ENCODE peak calls at places on chromosomes 6 and 20, in seven cellular contexts. One of them, this sample, is unnamed.

GRCh38 chr6:12096342-12096741 is 84.2 kb downstream of the HIVEP1 start:
- DNase-seq in aorta: no peak
- DNase-seq in vagina: no peak
- DNase-seq in A549: no peak
- DNase-seq in colonic mucosa: no peak
- DNase-seq in neuronal stem cell: no peak
- DNase-seq in stomach: no peak
- DNase-seq in this sample: no peak

GRCh38 chr6:143595256-143596036 is 82.3 kb upstream of the PHACTR2 start:
- DNase-seq in aorta: no peak
- DNase-seq in vagina: no peak
- DNase-seq in A549: no peak
- DNase-seq in colonic mucosa: no peak
- DNase-seq in neuronal stem cell: no peak
- DNase-seq in stomach: no peak
- DNase-seq in this sample: no peak

GRCh38 chr6:108888745-108889144 is 40.5 kb downstream of the ARMC2 start:
- DNase-seq in aorta: no peak
- DNase-seq in vagina: no peak
- DNase-seq in A549: no peak
- DNase-seq in colonic mucosa: no peak
- DNase-seq in neuronal stem cell: no peak
- DNase-seq in stomach: no peak
- DNase-seq in this sample: no peak

GRCh38 chr20:23086931-23087411 is 847 bp upstream of the CD93 start:
- DNase-seq in aorta: peak
- DNase-seq in vagina: no peak
- DNase-seq in A549: no peak
- DNase-seq in colonic mucosa: no peak
- DNase-seq in neuronal stem cell: no peak
- DNase-seq in stomach: no peak
- DNase-seq in this sample: no peak

GRCh38 chr6:10030942-10031537 is 383.8 kb downstream of the TFAP2A start:
- DNase-seq in aorta: no peak
- DNase-seq in vagina: no peak
- DNase-seq in A549: no peak
- DNase-seq in colonic mucosa: no peak
- DNase-seq in neuronal stem cell: no peak
- DNase-seq in stomach: no peak
- DNase-seq in this sample: peak

GRCh38 chr6:8627085-8627861 is 191.9 kb upstream of the SLC35B3 start:
- DNase-seq in aorta: no peak
- DNase-seq in vagina: no peak
- DNase-seq in A549: peak
- DNase-seq in colonic mucosa: no peak
- DNase-seq in neuronal stem cell: no peak
- DNase-seq in stomach: no peak
- DNase-seq in this sample: peak

GRCh38 chr6:35454843-35455110 is 2.6 kb downstream of the FANCE start:
- DNase-seq in aorta: no peak
- DNase-seq in vagina: no peak
- DNase-seq in A549: no peak
- DNase-seq in colonic mucosa: no peak
- DNase-seq in neuronal stem cell: no peak
- DNase-seq in stomach: no peak
- DNase-seq in this sample: no peak

GRCh38 chr6:78597966-78598365 is 269.4 kb upstream of the IRAK1BP1 start:
- DNase-seq in aorta: no peak
- DNase-seq in vagina: no peak
- DNase-seq in A549: no peak
- DNase-seq in colonic mucosa: no peak
- DNase-seq in neuronal stem cell: no peak
- DNase-seq in stomach: no peak
- DNase-seq in this sample: no peak

GRCh38 chr6:169034523-169035167 is 219.0 kb downstream of the THBS2 start:
- DNase-seq in aorta: no peak
- DNase-seq in vagina: no peak
- DNase-seq in A549: no peak
- DNase-seq in colonic mucosa: no peak
- DNase-seq in neuronal stem cell: no peak
- DNase-seq in stomach: no peak
- DNase-seq in this sample: no peak

GRCh38 chr20:64188071-64188470 is 23.8 kb downstream of the MYT1 start:
- DNase-seq in aorta: no peak
- DNase-seq in vagina: no peak
- DNase-seq in A549: no peak
- DNase-seq in colonic mucosa: no peak
- DNase-seq in neuronal stem cell: no peak
- DNase-seq in stomach: no peak
- DNase-seq in this sample: no peak

GRCh38 chr6:157879034-157879872 is 56.2 kb downstream of the SNX9 start:
- DNase-seq in aorta: no peak
- DNase-seq in vagina: no peak
- DNase-seq in A549: no peak
- DNase-seq in colonic mucosa: no peak
- DNase-seq in neuronal stem cell: no peak
- DNase-seq in stomach: no peak
- DNase-seq in this sample: no peak

GRCh38 chr20:10447028-10447427 is 11.9 kb downstream of the SLX4IP start:
- DNase-seq in aorta: no peak
- DNase-seq in vagina: no peak
- DNase-seq in A549: peak
- DNase-seq in colonic mucosa: peak
- DNase-seq in neuronal stem cell: no peak
- DNase-seq in stomach: peak
- DNase-seq in this sample: peak

DNA sequence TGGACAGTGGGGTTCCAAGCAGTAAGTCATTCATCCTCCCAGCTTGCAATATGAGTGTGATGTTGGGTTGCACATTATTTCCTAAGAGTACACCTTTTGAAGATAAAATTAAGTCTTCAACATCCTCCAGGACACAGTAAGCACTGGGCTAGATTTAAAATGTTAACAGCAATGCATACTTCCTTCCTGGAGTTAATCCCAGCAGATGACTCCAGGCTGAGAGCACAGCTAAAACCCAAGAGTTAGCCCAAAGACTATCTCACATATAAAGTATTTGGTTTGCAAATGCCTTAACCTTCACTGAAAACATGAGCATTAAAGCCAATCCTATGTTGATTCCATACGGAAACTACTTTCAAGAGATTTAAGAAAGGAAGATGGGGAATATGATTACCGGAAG is 69.2 kb downstream of the SLC23A2 start:
- DNase-seq in aorta: no peak
- DNase-seq in vagina: no peak
- DNase-seq in A549: no peak
- DNase-seq in colonic mucosa: no peak
- DNase-seq in neuronal stem cell: no peak
- DNase-seq in stomach: no peak
- DNase-seq in this sample: no peak
- H3K27ac ChIP-seq in aorta: no peak
- H3K27ac ChIP-seq in vagina: no peak
- H3K27ac ChIP-seq in A549: no peak
- H3K27ac ChIP-seq in colonic mucosa: no peak
- H3K27ac ChIP-seq in neuronal stem cell: no peak
- H3K27ac ChIP-seq in stomach: no peak
- H3K27ac ChIP-seq in this sample: no peak

GRCh38 chr6:39225946-39226437 is 3.3 kb downstream of the KCNK5 start:
- DNase-seq in aorta: peak
- DNase-seq in vagina: no peak
- DNase-seq in A549: no peak
- DNase-seq in colonic mucosa: no peak
- DNase-seq in neuronal stem cell: no peak
- DNase-seq in stomach: no peak
- DNase-seq in this sample: no peak

GRCh38 chr6:39227476-39227875 is 1.8 kb downstream of the KCNK5 start:
- DNase-seq in aorta: peak
- DNase-seq in vagina: no peak
- DNase-seq in A549: no peak
- DNase-seq in colonic mucosa: no peak
- DNase-seq in neuronal stem cell: no peak
- DNase-seq in stomach: no peak
- DNase-seq in this sample: no peak

GRCh38 chr6:39228992-39229767 is at the start of gene KCNK5:
- DNase-seq in aorta: peak
- DNase-seq in vagina: no peak
- DNase-seq in A549: peak
- DNase-seq in colonic mucosa: peak
- DNase-seq in neuronal stem cell: peak
- DNase-seq in stomach: peak
- DNase-seq in this sample: peak

GRCh38 chr6:39226606-39227300 is 2.5 kb downstream of the KCNK5 start:
- DNase-seq in aorta: peak
- DNase-seq in vagina: no peak
- DNase-seq in A549: no peak
- DNase-seq in colonic mucosa: no peak
- DNase-seq in neuronal stem cell: no peak
- DNase-seq in stomach: no peak
- DNase-seq in this sample: no peak

DNA sequence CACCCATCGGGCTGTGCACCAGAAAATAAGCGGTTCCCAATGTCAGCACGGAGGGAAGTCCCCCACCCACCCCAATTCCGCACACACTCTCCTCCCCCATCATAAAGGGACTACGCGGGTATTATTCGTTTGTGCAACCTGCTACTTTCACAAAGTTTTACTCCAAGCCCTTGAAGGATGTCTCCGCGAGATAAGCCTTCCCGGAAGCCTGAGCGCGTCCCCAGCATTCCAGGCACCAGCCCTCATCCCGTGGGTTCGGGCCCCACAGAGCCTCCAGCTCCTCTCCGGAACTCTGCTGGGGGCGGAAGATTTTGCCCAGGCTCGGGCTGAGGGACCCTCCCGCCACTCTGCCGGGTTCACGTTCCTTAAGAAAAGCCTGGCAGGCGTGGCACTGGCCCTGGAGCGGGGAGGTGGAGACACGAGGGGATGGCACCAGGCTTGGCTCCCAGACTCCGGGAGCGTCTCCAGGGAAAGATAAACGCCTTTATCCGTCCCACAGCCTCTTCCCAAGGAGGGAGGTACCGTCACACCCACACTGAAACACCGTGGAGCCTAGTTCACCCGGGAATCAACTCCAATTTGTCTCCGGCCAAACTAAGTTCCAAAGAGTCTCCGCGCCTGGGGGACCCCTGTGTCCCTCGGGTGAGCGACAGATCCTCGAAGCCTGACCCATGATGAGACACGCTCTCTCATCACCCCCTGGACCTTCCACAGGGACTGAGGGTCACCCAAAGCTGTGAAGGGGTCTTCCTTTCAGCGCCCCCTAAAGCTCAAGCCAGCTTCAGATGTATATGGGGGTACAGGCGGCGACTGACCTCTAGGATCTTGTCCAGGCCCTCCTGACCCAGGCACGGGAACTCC is 934 bp downstream of the KCNK5 start:
- DNase-seq in aorta: peak
- DNase-seq in vagina: no peak
- DNase-seq in A549: no peak
- DNase-seq in colonic mucosa: no peak
- DNase-seq in neuronal stem cell: no peak
- DNase-seq in stomach: no peak
- DNase-seq in this sample: no peak
- H3K27ac ChIP-seq in aorta: no peak
- H3K27ac ChIP-seq in vagina: peak
- H3K27ac ChIP-seq in A549: peak
- H3K27ac ChIP-seq in colonic mucosa: peak
- H3K27ac ChIP-seq in neuronal stem cell: no peak
- H3K27ac ChIP-seq in stomach: peak
- H3K27ac ChIP-seq in this sample: no peak

DNA sequence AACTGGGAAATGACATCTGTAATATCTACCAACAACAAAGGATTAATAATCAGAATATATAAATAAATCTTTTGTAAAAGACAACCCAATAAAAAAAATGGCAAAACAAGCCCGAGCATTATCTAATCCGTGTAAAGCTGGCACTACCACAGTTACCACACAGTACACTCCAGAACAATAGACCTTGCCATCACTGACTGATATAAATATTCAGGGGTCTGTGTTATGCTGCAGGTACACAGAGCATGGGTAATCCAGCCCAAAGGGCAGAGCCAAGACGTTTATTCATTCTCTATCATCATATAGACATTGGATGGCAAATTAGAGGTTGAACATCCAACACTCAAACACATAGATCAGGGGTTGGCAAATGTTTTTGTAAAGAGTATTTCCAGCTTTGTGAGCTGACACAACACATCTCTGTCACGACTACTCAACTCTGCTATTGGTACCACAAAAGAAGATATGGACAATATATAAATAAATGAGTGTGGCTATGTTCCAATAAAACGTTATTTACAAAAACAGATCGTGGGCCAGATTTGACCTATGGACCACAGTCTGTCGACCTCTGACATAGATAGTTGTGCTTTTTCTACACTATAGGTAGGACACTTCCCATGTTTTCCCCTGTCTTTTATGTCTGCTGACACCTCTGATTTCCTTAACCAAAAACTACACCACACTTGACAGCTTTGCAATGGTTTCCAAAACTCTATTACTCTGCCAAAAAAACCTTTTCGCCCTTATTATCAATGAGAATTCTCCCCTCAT is 4.5 kb downstream of the NCOA6 start:
- DNase-seq in aorta: no peak
- DNase-seq in vagina: no peak
- DNase-seq in A549: no peak
- DNase-seq in colonic mucosa: no peak
- DNase-seq in neuronal stem cell: no peak
- DNase-seq in stomach: no peak
- DNase-seq in this sample: no peak
- H3K27ac ChIP-seq in aorta: no peak
- H3K27ac ChIP-seq in vagina: no peak
- H3K27ac ChIP-seq in A549: no peak
- H3K27ac ChIP-seq in colonic mucosa: no peak
- H3K27ac ChIP-seq in neuronal stem cell: no peak
- H3K27ac ChIP-seq in stomach: no peak
- H3K27ac ChIP-seq in this sample: no peak

DNA sequence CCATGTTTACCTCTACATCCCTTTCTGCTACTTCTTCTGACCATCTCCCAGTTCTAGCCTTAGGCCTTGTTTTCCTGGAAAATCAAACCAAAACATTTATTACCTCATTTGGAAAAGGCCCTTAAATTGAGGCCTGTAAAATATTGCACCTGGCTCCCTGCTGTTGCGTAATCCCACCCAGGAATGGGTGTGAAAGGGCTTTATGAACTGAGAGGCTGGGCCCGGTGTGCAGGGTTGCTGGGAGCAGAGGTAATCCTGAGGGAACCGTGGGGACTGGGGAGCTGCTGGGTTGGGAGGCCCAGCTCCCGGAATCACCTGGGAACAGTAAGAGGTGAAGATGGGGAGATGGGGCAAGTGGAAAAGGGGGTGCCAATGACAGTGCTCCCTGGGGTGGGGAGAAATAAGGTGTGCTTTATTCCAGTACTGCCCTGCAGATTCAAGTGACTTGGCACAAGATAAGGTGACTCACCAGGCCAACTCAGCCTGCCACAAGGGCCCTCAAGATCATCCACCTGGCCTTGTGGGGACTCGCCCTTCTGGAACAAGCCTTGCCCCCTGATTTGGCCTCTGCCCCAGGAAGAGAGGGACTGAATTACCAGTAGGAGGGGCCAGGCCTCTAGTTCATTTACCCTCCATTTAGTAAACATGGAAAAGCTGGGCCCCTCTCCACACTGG is 44.2 kb downstream of the KCNK5 start:
- DNase-seq in aorta: peak
- DNase-seq in vagina: no peak
- DNase-seq in A549: no peak
- DNase-seq in colonic mucosa: peak
- DNase-seq in neuronal stem cell: no peak
- DNase-seq in stomach: peak
- DNase-seq in this sample: no peak
- H3K27ac ChIP-seq in aorta: no peak
- H3K27ac ChIP-seq in vagina: peak
- H3K27ac ChIP-seq in A549: no peak
- H3K27ac ChIP-seq in colonic mucosa: peak
- H3K27ac ChIP-seq in neuronal stem cell: no peak
- H3K27ac ChIP-seq in stomach: peak
- H3K27ac ChIP-seq in this sample: no peak

GRCh38 chr6:135030056-135030473 is 24.6 kb downstream of the HBS1L start:
- DNase-seq in aorta: no peak
- DNase-seq in vagina: no peak
- DNase-seq in A549: no peak
- DNase-seq in colonic mucosa: no peak
- DNase-seq in neuronal stem cell: no peak
- DNase-seq in stomach: no peak
- DNase-seq in this sample: no peak
- H3K27ac ChIP-seq in aorta: no peak
- H3K27ac ChIP-seq in vagina: no peak
- H3K27ac ChIP-seq in A549: no peak
- H3K27ac ChIP-seq in colonic mucosa: no peak
- H3K27ac ChIP-seq in neuronal stem cell: no peak
- H3K27ac ChIP-seq in stomach: no peak
- H3K27ac ChIP-seq in this sample: no peak

This sample was measured in A673.